ENCODE peak calls at places on chromosomes 16 and 17, in four cellular contexts. B is H1, Y is K562, H is HepG2. P is an unnamed sample.

GRCh38 chr16:23999663-24000062 is 163.9 kb downstream of the PRKCB start:
- DNase-seq in B (no peak), Y (no peak), H (no peak), P (no peak)

GRCh38 chr17:78442648-78443128 is 64.2 kb downstream of the PGS1 start:
- DNase-seq in B (no peak), Y (no peak), H (no peak), P (no peak)

GRCh38 chr17:12545877-12546513 is 119.7 kb upstream of the MYOCD start:
- DNase-seq in B (peak; percentile 27), Y (peak; percentile 15), H (peak; percentile 41), P (peak; percentile 49)

GRCh38 chr17:3020381-3020780 is 43.0 kb downstream of the OR1D5 start:
- DNase-seq in B (no peak), Y (no peak), H (no peak), P (no peak)

GRCh38 chr17:69417545-69418483 is 3.3 kb downstream of the MAP2K6 start:
- DNase-seq in B (no peak), Y (no peak), H (no peak), P (no peak)

GRCh38 chr17:27535975-27536374 is 79.7 kb downstream of the KSR1 start:
- DNase-seq in B (no peak), Y (no peak), H (no peak), P (no peak)

GRCh38 chr17:28242791-28243190 is 76.2 kb upstream of the TMEM97 start:
- DNase-seq in B (no peak), Y (no peak), H (no peak), P (no peak)

GRCh38 chr16:27847030-27847550 is 216.4 kb downstream of the GSG1L start:
- DNase-seq in B (no peak), Y (no peak), H (no peak), P (no peak)

GRCh38 chr17:34623856-34624766 is 44.7 kb downstream of the TMEM132E start:
- DNase-seq in B (no peak), Y (peak; percentile 22), H (peak; percentile 4), P (no peak)

GRCh38 chr17:1661045-1661444 is 11.4 kb upstream of the RILP start:
- DNase-seq in B (no peak), Y (no peak), H (no peak), P (no peak)

GRCh38 chr17:6700948-6701307 is 12.2 kb downstream of the SLC13A5 start:
- DNase-seq in B (no peak), Y (no peak), H (peak; percentile 59), P (no peak)

GRCh38 chr17:43840814-43841213 is 6.2 kb upstream of the CD300LG start:
- DNase-seq in B (no peak), Y (no peak), H (peak; percentile 61), P (no peak)

GRCh38 chr16:56679078-56679730 is 3.1 kb upstream of the MT1X start:
- DNase-seq in B (no peak), Y (no peak), H (no peak), P (no peak)

GRCh38 chr17:77473615-77474226 is 333.0 kb downstream of the SEC14L1 start:
- DNase-seq in B (no peak), Y (no peak), H (no peak), P (no peak)

GRCh38 chr17:57279432-57279831 is 23.1 kb downstream of the MSI2 start:
- DNase-seq in B (no peak), Y (no peak), H (no peak), P (no peak)

GRCh38 chr17:15287533-15288267 is 22.6 kb upstream of the PMP22 start:
- DNase-seq in B (no peak), Y (no peak), H (no peak), P (no peak)

GRCh38 chr17:38547439-38547838 is 58.3 kb downstream of the SRCIN1 start:
- DNase-seq in B (no peak), Y (no peak), H (no peak), P (no peak)

GRCh38 chr16:54374136-54374535 is 87.5 kb upstream of the IRX3 start:
- DNase-seq in B (no peak), Y (no peak), H (no peak), P (no peak)

GRCh38 chr17:75288359-75288758 is 874 bp downstream of the SLC25A19 start:
- DNase-seq in B (no peak), Y (no peak), H (no peak), P (no peak)

GRCh38 chr16:75198135-75198600 is 8.8 kb downstream of the CTRB2 start:
- DNase-seq in B (no peak), Y (no peak), H (no peak), P (no peak)

GRCh38 chr17:45394913-45395568 is 37.6 kb downstream of the ARHGAP27 start:
- DNase-seq in B (peak; percentile 72), Y (peak; percentile 93), H (peak; percentile 72), P (peak; percentile 88)

GRCh38 chr16:22335668-22336246 is 38.5 kb downstream of the POLR3E start:
- DNase-seq in B (no peak), Y (no peak), H (no peak), P (no peak)

GRCh38 chr16:14415291-14415690 is 214.8 kb downstream of the PARN start:
- DNase-seq in B (no peak), Y (no peak), H (no peak), P (no peak)
- TF ChIP-seq JUN in B (no peak), Y (no peak), H (no peak), P (no peak)

GRCh38 chr17:4542003-4542725 is 13.0 kb downstream of the MYBBP1A start:
- DNase-seq in B (no peak), Y (no peak), H (no peak), P (no peak)

GRCh38 chr17:4544135-4544651 is 11.0 kb downstream of the MYBBP1A start:
- DNase-seq in B (no peak), Y (no peak), H (no peak), P (no peak)

GRCh38 chr17:4542726-4543191 is 12.4 kb downstream of the MYBBP1A start:
- DNase-seq in B (no peak), Y (no peak), H (no peak), P (no peak)

GRCh38 chr17:4544656-4545216 is 10.4 kb downstream of the MYBBP1A start:
- DNase-seq in B (no peak), Y (peak; percentile 38), H (no peak), P (no peak)

GRCh38 chr17:4543557-4544026 is 11.6 kb downstream of the MYBBP1A start:
- DNase-seq in B (no peak), Y (no peak), H (no peak), P (no peak)
- TF ChIP-seq CREB1 in B (no peak), Y (no peak), H (no peak), P (no peak)

GRCh38 chr17:10205549-10206185 is 7.3 kb upstream of the GAS7 start:
- DNase-seq in B (no peak), Y (no peak), H (no peak), P (no peak)

GRCh38 chr17:10215286-10215685 is 16.9 kb upstream of the GAS7 start:
- DNase-seq in B (no peak), Y (no peak), H (no peak), P (no peak)

GRCh38 chr17:10210151-10210574 is 11.8 kb upstream of the GAS7 start:
- DNase-seq in B (peak; percentile 31), Y (no peak), H (no peak), P (peak; percentile 53)
- TF ChIP-seq JUN in B (no peak), Y (no peak), H (no peak), P (no peak)

GRCh38 chr17:80835816-80836657 is 155.6 kb upstream of the CHMP6 start:
- DNase-seq in B (no peak), Y (no peak), H (no peak), P (peak; percentile 3)

GRCh38 chr17:80837711-80838110 is 153.9 kb upstream of the CHMP6 start:
- DNase-seq in B (no peak), Y (no peak), H (no peak), P (no peak)

GRCh38 chr17:80834896-80835281 is 156.8 kb upstream of the CHMP6 start:
- DNase-seq in B (no peak), Y (no peak), H (no peak), P (no peak)

GRCh38 chr17:80836971-80837481 is 154.6 kb upstream of the CHMP6 start:
- DNase-seq in B (no peak), Y (no peak), H (no peak), P (no peak)

GRCh38 chr17:80836658-80836965 is 155.0 kb upstream of the CHMP6 start:
- DNase-seq in B (no peak), Y (no peak), H (no peak), P (no peak)
- TF ChIP-seq CREB1 in B (no peak), Y (no peak), H (no peak), P (no peak)

GRCh38 chr16:1345087-1345486 is 6.6 kb downstream of the TSR3 start:
- DNase-seq in B (no peak), Y (no peak), H (no peak), P (no peak)
- TF ChIP-seq JUN in B (no peak), Y (no peak), H (no peak), P (no peak)

DNA sequence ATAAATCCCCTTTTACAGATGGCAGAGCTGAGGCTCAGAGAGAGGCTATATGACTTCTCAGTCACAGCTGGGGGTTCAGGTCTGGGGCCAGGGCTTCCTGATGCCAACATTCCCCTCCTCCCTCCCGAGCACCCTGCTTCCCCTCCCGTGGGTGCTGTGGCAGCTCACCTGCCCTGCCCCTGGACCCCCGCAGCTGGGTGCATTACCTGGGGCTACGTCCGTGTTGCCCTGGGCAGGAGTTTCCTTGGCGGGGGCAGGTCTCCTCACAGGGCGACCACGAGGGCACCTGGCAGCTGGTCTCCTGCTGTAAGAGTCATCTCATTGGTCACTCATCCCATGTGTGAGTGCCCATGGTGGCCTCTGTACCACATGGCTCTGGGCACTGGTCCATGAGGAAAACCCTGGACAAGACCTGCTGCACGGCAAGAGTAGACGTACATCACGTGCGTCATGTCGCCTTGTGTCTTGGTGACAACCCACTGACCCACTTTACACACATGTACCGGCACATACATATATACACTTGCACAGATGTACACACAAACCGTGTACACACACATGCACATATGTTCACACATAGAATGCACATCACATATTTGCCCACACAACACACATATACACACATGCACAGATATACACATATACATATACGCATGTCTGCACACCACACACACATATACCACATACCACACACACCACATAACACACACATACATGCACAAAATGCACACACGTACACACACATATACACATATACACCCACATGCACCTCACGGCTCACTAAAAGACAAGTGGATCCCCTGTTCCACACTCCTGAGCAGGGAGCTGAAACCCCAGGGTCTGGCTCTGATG is 134.0 kb downstream of the FOXL1 start:
- DNase-seq in B (no peak), Y (no peak), H (no peak), P (no peak)
- TF ChIP-seq CREB1 in B (no peak), Y (no peak), H (no peak), P (no peak)

GRCh38 chr17:41049110-41049509 is 2.0 kb upstream of the KRTAP2-1 start:
- DNase-seq in B (no peak), Y (no peak), H (peak; percentile 63), P (no peak)
- TF ChIP-seq JUN in B (no peak), Y (no peak), H (no peak), P (no peak)

GRCh38 chr17:65926599-65926998 is 265.3 kb downstream of the CEP112 start:
- DNase-seq in B (no peak), Y (no peak), H (no peak), P (no peak)

GRCh38 chr17:65931246-65932149 is 260.4 kb downstream of the CEP112 start:
- DNase-seq in B (no peak), Y (no peak), H (no peak), P (no peak)

GRCh38 chr17:65920996-65921395 is 270.9 kb downstream of the CEP112 start:
- DNase-seq in B (no peak), Y (no peak), H (peak; percentile 20), P (no peak)

GRCh38 chr17:65930140-65930715 is 261.7 kb downstream of the CEP112 start:
- DNase-seq in B (no peak), Y (no peak), H (no peak), P (no peak)

GRCh38 chr17:65925606-65926307 is 266.2 kb downstream of the CEP112 start:
- DNase-seq in B (no peak), Y (no peak), H (no peak), P (no peak)
- TF ChIP-seq CREB1 in B (no peak), Y (no peak), H (no peak), P (no peak)

P was measured in WTC11.